ENCODE peak calls at places on chromosomes 6 and 20, in nine cellular contexts. B, T, W, A, J, K, I, O and S are unnamed samples.

GRCh38 chr20:15814360-15814759 is 758.9 kb downstream of the KIF16B start:
- ATAC-seq in B (no peak), T (no peak), W (no peak), A (no peak), J (no peak), K (no peak), I (no peak), O (no peak), S (no peak)

GRCh38 chr6:50276771-50277261 is 227.1 kb upstream of the DEFB112 start:
- ATAC-seq in B (no peak), T (no peak), W (no peak), A (no peak), J (no peak), K (no peak), I (no peak), O (no peak), S (no peak)

GRCh38 chr6:11315743-11316437 is 83.4 kb upstream of the NEDD9 start:
- ATAC-seq in B (no peak), T (no peak), W (peak), A (peak), J (no peak), K (no peak), I (no peak), O (no peak), S (no peak)

GRCh38 chr6:42921801-42922200 is 5.9 kb downstream of the PTCRA start:
- ATAC-seq in B (no peak), T (no peak), W (no peak), A (no peak), J (no peak), K (no peak), I (no peak), O (no peak), S (no peak)

GRCh38 chr20:57287901-57288300 is 21.5 kb upstream of the BMP7 start:
- ATAC-seq in B (peak), T (no peak), W (no peak), A (no peak), J (no peak), K (no peak), I (no peak), O (no peak), S (no peak)

GRCh38 chr6:91079939-91080338 is 493.1 kb upstream of the MAP3K7 start:
- ATAC-seq in B (no peak), T (no peak), W (no peak), A (no peak), J (no peak), K (no peak), I (peak), O (no peak), S (peak)

GRCh38 chr6:91566467-91566866 is 979.6 kb upstream of the MAP3K7 start:
- ATAC-seq in B (no peak), T (no peak), W (no peak), A (no peak), J (no peak), K (no peak), I (no peak), O (no peak), S (no peak)

GRCh38 chr6:113137411-113137810 is 719.7 kb upstream of the MARCKS start:
- ATAC-seq in B (peak), T (no peak), W (peak), A (no peak), J (no peak), K (no peak), I (peak), O (no peak), S (no peak)